ENCODE peak calls at places on chromosomes 16 and 17, in five cellular contexts. C, Z, U, L and M are unnamed samples.
A peak's percentile ranks its signal among the peaks of the same experiment; 100 is the strongest.

GRCh38 chr16:87317766-87318121 is 552 bp upstream of the C16orf95 start:
- DNase-seq in C (no peak), Z (peak; percentile 75), U (peak; percentile 62), L (no peak), M (no peak)

GRCh38 chr16:28092721-28093382 is 29.3 kb upstream of the GSG1L start:
- DNase-seq in C (no peak), Z (no peak), U (no peak), L (no peak), M (no peak)

GRCh38 chr17:42287305-42288077 is 807 bp upstream of the STAT5A start:
- DNase-seq in C (no peak), Z (peak; percentile 60), U (peak; percentile 76), L (no peak), M (no peak)

GRCh38 chr16:58299757-58300349 is 5.0 kb upstream of the PRSS54 start:
- DNase-seq in C (peak; percentile 65), Z (no peak), U (no peak), L (no peak), M (no peak)

GRCh38 chr16:27383511-27384243 is 18.3 kb upstream of the IL21R start:
- DNase-seq in C (no peak), Z (no peak), U (no peak), L (no peak), M (no peak)

GRCh38 chr16:65959978-65960377 is 406.5 kb upstream of the CDH5 start:
- DNase-seq in C (no peak), Z (no peak), U (no peak), L (no peak), M (no peak)

GRCh38 chr16:79247386-79247785 is 353.2 kb downstream of the MAF start:
- DNase-seq in C (no peak), Z (no peak), U (no peak), L (no peak), M (no peak)

GRCh38 chr16:12329246-12329995 is 352.9 kb downstream of the SNX29 start:
- DNase-seq in C (no peak), Z (no peak), U (no peak), L (no peak), M (no peak)

GRCh38 chr17:55654821-55655220 is 67.8 kb downstream of the TMEM100 start:
- DNase-seq in C (no peak), Z (no peak), U (no peak), L (no peak), M (no peak)

GRCh38 chr17:6047966-6048365 is 22.2 kb upstream of the WSCD1 start:
- DNase-seq in C (no peak), Z (no peak), U (no peak), L (no peak), M (no peak)

GRCh38 chr17:46013502-46014165 is 14.6 kb downstream of the STH start:
- DNase-seq in C (no peak), Z (no peak), U (no peak), L (no peak), M (no peak)

GRCh38 chr17:79420318-79421243 is 190.3 kb downstream of the RBFOX3 start:
- DNase-seq in C (no peak), Z (no peak), U (peak; percentile 63), L (no peak), M (no peak)

GRCh38 chr16:62213763-62214162 is 177.5 kb upstream of the CDH8 start:
- DNase-seq in C (peak; percentile 76), Z (no peak), U (no peak), L (no peak), M (no peak)

GRCh38 chr16:29710227-29711219 is 31.5 kb downstream of the QPRT start:
- DNase-seq in C (no peak), Z (no peak), U (peak; percentile 75), L (no peak), M (no peak)

GRCh38 chr16:57762365-57763289 is 27.1 kb downstream of the KATNB1 start:
- DNase-seq in C (no peak), Z (no peak), U (no peak), L (no peak), M (no peak)

GRCh38 chr17:67347826-67348225 is 18.6 kb downstream of the PSMD12 start:
- DNase-seq in C (no peak), Z (no peak), U (no peak), L (no peak), M (no peak)

GRCh38 chr16:65388592-65388991 is 266.7 kb upstream of the CDH11 start:
- DNase-seq in C (no peak), Z (no peak), U (no peak), L (no peak), M (no peak)

GRCh38 chr16:75921281-75921680 is 195.0 kb upstream of the CPHXL start:
- DNase-seq in C (no peak), Z (no peak), U (no peak), L (no peak), M (no peak)

GRCh38 chr17:43591750-43592562 is 45.8 kb upstream of the ETV4 start:
- DNase-seq in C (no peak), Z (peak; percentile 90), U (peak; percentile 41), L (peak; percentile 51), M (peak; percentile 23)

GRCh38 chr17:61414141-61414935 is 14.7 kb downstream of the TBX2 start:
- DNase-seq in C (no peak), Z (peak; percentile 58), U (peak; percentile 19), L (no peak), M (peak; percentile 44)

GRCh38 chr16:29821663-29822115 is 1.4 kb downstream of the MVP start:
- DNase-seq in C (no peak), Z (no peak), U (no peak), L (no peak), M (no peak)

GRCh38 chr17:18185391-18185790 is 1.8 kb downstream of the ALKBH5 start:
- DNase-seq in C (no peak), Z (no peak), U (no peak), L (no peak), M (no peak)

GRCh38 chr17:31216053-31216751 is 80.8 kb downstream of the OMG start:
- DNase-seq in C (no peak), Z (no peak), U (peak; percentile 27), L (no peak), M (no peak)

GRCh38 chr16:51149721-51150158 is 1.3 kb downstream of the SALL1 start:
- DNase-seq in C (no peak), Z (no peak), U (no peak), L (no peak), M (no peak)

GRCh38 chr17:31513731-31514427 is 122.4 kb downstream of the RAB11FIP4 start:
- DNase-seq in C (no peak), Z (no peak), U (no peak), L (no peak), M (no peak)

GRCh38 chr16:85553436-85554113 is 59.5 kb upstream of the GSE1 start:
- DNase-seq in C (peak; percentile 76), Z (no peak), U (peak; percentile 86), L (peak; percentile 45), M (no peak)

GRCh38 chr16:674214-674881 is 1.1 kb upstream of the RHBDL1 start:
- DNase-seq in C (no peak), Z (no peak), U (no peak), L (no peak), M (no peak)

GRCh38 chr16:760065-760464 is 469 bp upstream of the MSLN start:
- DNase-seq in C (no peak), Z (no peak), U (no peak), L (no peak), M (no peak)

GRCh38 chr16:49883111-49883829 is 27.4 kb upstream of the ZNF423 start:
- DNase-seq in C (no peak), Z (no peak), U (no peak), L (no peak), M (no peak)

GRCh38 chr17:81380682-81381518 is 14.4 kb upstream of the BAHCC1 start:
- DNase-seq in C (no peak), Z (no peak), U (no peak), L (no peak), M (no peak)

GRCh38 chr17:9676084-9676483 is 30.8 kb downstream of the USP43 start:
- DNase-seq in C (no peak), Z (no peak), U (no peak), L (no peak), M (no peak)
- TF ChIP-seq CTCF in C (no peak), Z (no peak), U (no peak), L (no peak), M (no peak)

DNA sequence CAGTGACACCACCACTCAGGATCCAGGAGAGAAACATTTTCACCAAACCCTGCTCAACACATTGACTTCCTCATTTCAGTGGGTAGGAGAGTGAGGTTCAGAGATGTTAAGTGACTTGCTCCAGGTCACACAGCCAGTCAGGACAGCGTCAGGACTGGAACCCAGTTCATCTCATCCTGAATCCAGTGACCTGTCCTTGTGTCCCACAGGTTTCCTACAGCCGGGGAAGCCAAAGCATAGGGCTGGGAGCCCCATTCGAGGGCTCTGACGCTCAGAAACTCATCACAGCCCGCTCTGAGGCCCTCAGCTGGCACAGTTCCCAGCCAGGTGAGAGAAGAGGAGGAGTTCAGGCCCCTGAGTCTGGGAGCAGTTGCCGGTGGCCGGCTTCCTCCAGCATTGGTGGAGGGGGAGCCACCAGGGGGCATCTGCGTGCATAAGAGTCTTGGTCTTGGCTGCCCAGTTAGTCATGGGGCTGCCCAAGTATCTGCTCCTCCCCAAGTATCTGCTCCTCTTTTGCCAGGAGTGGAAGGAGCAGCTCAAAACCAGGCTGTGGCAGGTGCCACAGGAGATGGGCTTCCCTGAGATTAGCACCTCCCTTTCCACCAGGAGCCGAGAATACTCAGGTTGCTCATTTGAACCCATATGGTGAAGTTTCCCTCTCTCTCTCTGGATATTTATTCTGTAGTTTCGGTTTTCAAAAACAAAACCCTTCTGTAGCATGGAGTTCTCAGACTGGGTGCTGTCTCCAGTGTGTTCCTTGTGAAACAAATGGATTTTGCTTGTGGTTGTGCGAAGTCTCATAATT is 56.0 kb downstream of the TNFRSF13B start:
- DNase-seq in C (peak; percentile 74), Z (peak; percentile 56), U (peak; percentile 82), L (no peak), M (no peak)
- TF ChIP-seq CTCF in C (no peak), Z (peak; percentile 42), U (peak; percentile 50), L (no peak), M (no peak)

GRCh38 chr17:979211-979538 is 401 bp downstream of the NXN start:
- DNase-seq in C (no peak), Z (no peak), U (no peak), L (no peak), M (no peak)

GRCh38 chr17:981292-981658 is 1.7 kb upstream of the NXN start:
- DNase-seq in C (no peak), Z (no peak), U (no peak), L (no peak), M (no peak)

GRCh38 chr17:978110-979093 is 1.2 kb downstream of the NXN start:
- DNase-seq in C (peak; percentile 48), Z (no peak), U (no peak), L (no peak), M (no peak)

GRCh38 chr17:980406-981291 is 1.1 kb upstream of the NXN start:
- DNase-seq in C (peak; percentile 72), Z (peak; percentile 84), U (peak; percentile 83), L (peak; percentile 56), M (peak; percentile 57)

GRCh38 chr17:979539-980405 is at the start of gene NXN:
- DNase-seq in C (peak; percentile 83), Z (peak; percentile 80), U (peak; percentile 98), L (peak; percentile 80), M (peak; percentile 95)
- TF ChIP-seq CTCF in C (no peak), Z (no peak), U (peak; percentile 17), L (no peak), M (no peak)

DNA sequence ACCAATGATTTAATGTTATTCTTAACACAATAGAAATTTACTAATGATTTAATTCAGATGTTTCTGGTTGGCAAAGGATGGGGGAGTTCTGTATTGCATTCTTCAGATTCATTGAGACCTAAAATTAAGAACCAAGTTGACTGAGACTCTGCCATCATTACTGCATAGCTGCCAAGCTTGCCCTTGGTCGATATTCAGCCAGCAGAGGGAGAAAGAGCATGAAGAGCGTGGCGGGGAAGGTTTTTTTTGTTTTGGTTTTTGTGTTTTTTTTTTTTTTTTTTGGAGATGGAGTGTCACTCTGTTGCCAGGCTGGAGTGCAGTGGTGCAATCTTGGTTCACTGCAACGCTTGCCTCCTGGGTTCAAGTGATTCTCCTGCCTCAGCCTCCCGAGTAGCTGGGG is 659.4 kb upstream of the EEF2KMT start:
- DNase-seq in C (no peak), Z (no peak), U (no peak), L (no peak), M (no peak)
- TF ChIP-seq CTCF in C (no peak), Z (no peak), U (no peak), L (no peak), M (no peak)